ENCODE peak calls at places on chromosomes 4 and X, in eight cellular contexts. One of them, this sample, is unnamed.
A peak's percentile ranks its signal among the peaks of the same experiment; 100 is the strongest.

GRCh38 chr4:162497564-162498167 is 333.9 kb upstream of the FSTL5 start:
- DNase-seq in fibroblast of mammary gland: peak; percentile 51
- DNase-seq in right atrium auricular region: no peak
- DNase-seq in Panc1: no peak
- DNase-seq in tibial nerve: no peak
- DNase-seq in fibroblast of lung: peak; percentile 29
- DNase-seq in astrocyte of the spinal cord: peak; percentile 48
- DNase-seq in cardiac muscle cell: peak; percentile 77
- DNase-seq in this sample: peak; percentile 69

GRCh38 chr4:167831853-167832252 is 260.5 kb upstream of the ANXA10 start:
- DNase-seq in fibroblast of lung: no peak
- DNase-seq in astrocyte of the spinal cord: no peak
- DNase-seq in cardiac muscle cell: no peak
- DNase-seq in tibial nerve: no peak
- DNase-seq in right atrium auricular region: no peak
- DNase-seq in fibroblast of mammary gland: peak; percentile 10
- DNase-seq in Panc1: no peak
- DNase-seq in this sample: peak; percentile 7

GRCh38 chrX:155216940-155217450 is 735 bp downstream of the VBP1 start:
- DNase-seq in right atrium auricular region: no peak
- DNase-seq in tibial nerve: no peak
- DNase-seq in Panc1: no peak
- DNase-seq in cardiac muscle cell: peak; percentile 16
- DNase-seq in fibroblast of mammary gland: peak; percentile 11
- DNase-seq in astrocyte of the spinal cord: no peak
- DNase-seq in fibroblast of lung: no peak
- DNase-seq in this sample: peak; percentile 28

GRCh38 chr4:69321153-69321729 is 41.0 kb downstream of the UGT2B28 start:
- DNase-seq in fibroblast of mammary gland: no peak
- DNase-seq in right atrium auricular region: no peak
- DNase-seq in Panc1: no peak
- DNase-seq in tibial nerve: no peak
- DNase-seq in fibroblast of lung: no peak
- DNase-seq in astrocyte of the spinal cord: no peak
- DNase-seq in cardiac muscle cell: no peak
- DNase-seq in this sample: no peak

GRCh38 chrX:153909980-153910360 is 5.5 kb downstream of the AVPR2 start:
- DNase-seq in right atrium auricular region: no peak
- DNase-seq in astrocyte of the spinal cord: no peak
- DNase-seq in fibroblast of lung: no peak
- DNase-seq in fibroblast of mammary gland: no peak
- DNase-seq in tibial nerve: no peak
- DNase-seq in cardiac muscle cell: no peak
- DNase-seq in Panc1: no peak
- DNase-seq in this sample: no peak

GRCh38 chr4:95294291-95294690 is 254.5 kb downstream of the UNC5C start:
- DNase-seq in Panc1: no peak
- DNase-seq in fibroblast of lung: no peak
- DNase-seq in right atrium auricular region: no peak
- DNase-seq in fibroblast of mammary gland: no peak
- DNase-seq in cardiac muscle cell: no peak
- DNase-seq in astrocyte of the spinal cord: no peak
- DNase-seq in tibial nerve: no peak
- DNase-seq in this sample: no peak

GRCh38 chr4:75658881-75659280 is 14.3 kb downstream of the G3BP2 start:
- DNase-seq in right atrium auricular region: no peak
- DNase-seq in Panc1: no peak
- DNase-seq in cardiac muscle cell: no peak
- DNase-seq in astrocyte of the spinal cord: no peak
- DNase-seq in tibial nerve: no peak
- DNase-seq in fibroblast of lung: peak; percentile 66
- DNase-seq in fibroblast of mammary gland: peak; percentile 41
- DNase-seq in this sample: peak; percentile 60

GRCh38 chrX:118360429-118361125 is 14.7 kb downstream of the WDR44 start:
- DNase-seq in Panc1: no peak
- DNase-seq in astrocyte of the spinal cord: peak; percentile 37
- DNase-seq in fibroblast of lung: peak; percentile 65
- DNase-seq in tibial nerve: no peak
- DNase-seq in right atrium auricular region: no peak
- DNase-seq in fibroblast of mammary gland: no peak
- DNase-seq in cardiac muscle cell: no peak
- DNase-seq in this sample: peak; percentile 34

GRCh38 chrX:12947545-12948235 is 27.2 kb upstream of the TMSB4X start:
- DNase-seq in right atrium auricular region: no peak
- DNase-seq in astrocyte of the spinal cord: no peak
- DNase-seq in fibroblast of mammary gland: no peak
- DNase-seq in cardiac muscle cell: no peak
- DNase-seq in tibial nerve: no peak
- DNase-seq in Panc1: no peak
- DNase-seq in fibroblast of lung: no peak
- DNase-seq in this sample: no peak

GRCh38 chr4:126372634-126373033 is 1057.9 kb downstream of the FAT4 start:
- DNase-seq in fibroblast of mammary gland: no peak
- DNase-seq in astrocyte of the spinal cord: no peak
- DNase-seq in fibroblast of lung: no peak
- DNase-seq in Panc1: no peak
- DNase-seq in cardiac muscle cell: no peak
- DNase-seq in right atrium auricular region: no peak
- DNase-seq in tibial nerve: no peak
- DNase-seq in this sample: no peak

GRCh38 chrX:122914256-122914655 is 269.8 kb upstream of the GRIA3 start:
- DNase-seq in cardiac muscle cell: no peak
- DNase-seq in Panc1: no peak
- DNase-seq in astrocyte of the spinal cord: no peak
- DNase-seq in fibroblast of mammary gland: no peak
- DNase-seq in tibial nerve: no peak
- DNase-seq in right atrium auricular region: no peak
- DNase-seq in fibroblast of lung: no peak
- DNase-seq in this sample: no peak

GRCh38 chr4:54439831-54440243 is 210.7 kb downstream of the PDGFRA start:
- DNase-seq in fibroblast of lung: peak; percentile 58
- DNase-seq in fibroblast of mammary gland: peak; percentile 69
- DNase-seq in Panc1: no peak
- DNase-seq in right atrium auricular region: peak; percentile 68
- DNase-seq in tibial nerve: no peak
- DNase-seq in astrocyte of the spinal cord: peak; percentile 49
- DNase-seq in cardiac muscle cell: no peak
- DNase-seq in this sample: peak; percentile 87

DNA sequence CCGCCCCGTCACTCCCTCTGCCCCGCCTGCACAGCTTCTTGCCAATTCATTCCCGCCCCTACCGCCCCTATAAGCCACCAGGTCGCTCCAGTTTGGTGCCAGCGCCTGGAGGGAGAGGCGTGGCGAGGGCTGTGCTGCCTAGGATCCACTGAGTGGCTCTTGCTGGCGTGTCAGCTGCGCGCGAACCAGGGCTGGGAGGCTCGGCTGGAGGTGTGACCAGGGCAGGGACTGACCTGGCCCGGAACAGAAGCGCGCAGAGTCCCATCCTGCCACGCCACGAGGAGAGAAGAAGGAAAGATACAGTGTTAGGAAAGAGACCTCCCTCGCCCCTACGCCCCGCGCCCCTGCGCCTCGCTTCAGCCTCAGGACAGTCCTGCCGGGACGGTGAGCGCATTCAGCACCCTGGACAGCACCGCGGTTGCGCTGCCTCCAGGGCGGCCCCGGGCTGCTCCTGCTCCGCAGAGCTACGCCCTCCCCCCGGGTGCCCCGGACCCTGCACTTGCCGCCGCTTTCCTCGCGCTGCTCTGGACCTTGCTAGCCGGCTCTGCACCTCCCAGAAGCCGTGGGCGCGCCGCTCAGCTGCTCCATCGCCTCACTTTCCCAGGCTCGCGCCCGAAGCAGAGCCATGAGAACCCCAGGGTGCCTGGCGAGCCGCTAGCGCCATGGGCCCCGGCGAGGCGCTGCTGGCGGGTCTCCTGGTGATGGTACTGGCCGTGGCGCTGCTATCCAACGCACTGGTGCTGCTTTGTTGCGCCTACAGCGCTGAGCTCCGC is at the start of gene GPR78:
- DNase-seq in cardiac muscle cell: peak; percentile 93
- DNase-seq in fibroblast of lung: peak; percentile 60
- DNase-seq in Panc1: no peak
- DNase-seq in tibial nerve: no peak
- DNase-seq in astrocyte of the spinal cord: peak; percentile 39
- DNase-seq in fibroblast of mammary gland: peak; percentile 42
- DNase-seq in right atrium auricular region: no peak
- DNase-seq in this sample: peak; percentile 55
- H3K4me3 ChIP-seq in cardiac muscle cell: no peak within 1 kb of the TSS
- H3K4me3 ChIP-seq in fibroblast of lung: no peak within 1 kb of the TSS
- H3K4me3 ChIP-seq in Panc1: no peak within 1 kb of the TSS
- H3K4me3 ChIP-seq in tibial nerve: no peak within 1 kb of the TSS
- H3K4me3 ChIP-seq in astrocyte of the spinal cord: no peak within 1 kb of the TSS
- H3K4me3 ChIP-seq in fibroblast of mammary gland: no peak within 1 kb of the TSS
- H3K4me3 ChIP-seq in right atrium auricular region: no peak within 1 kb of the TSS
- H3K4me3 ChIP-seq in this sample: no peak within 1 kb of the TSS

GRCh38 chr4:14264437-14264836 is 636.9 kb upstream of the BOD1L1 start:
- DNase-seq in tibial nerve: no peak
- DNase-seq in right atrium auricular region: no peak
- DNase-seq in fibroblast of mammary gland: peak; percentile 35
- DNase-seq in astrocyte of the spinal cord: no peak
- DNase-seq in Panc1: no peak
- DNase-seq in cardiac muscle cell: no peak
- DNase-seq in fibroblast of lung: no peak
- DNase-seq in this sample: peak; percentile 19
- TF ChIP-seq CTCF in tibial nerve: no peak
- TF ChIP-seq CTCF in right atrium auricular region: no peak
- TF ChIP-seq CTCF in fibroblast of mammary gland: no peak
- TF ChIP-seq CTCF in astrocyte of the spinal cord: no peak
- TF ChIP-seq CTCF in Panc1: no peak
- TF ChIP-seq CTCF in cardiac muscle cell: no peak
- TF ChIP-seq CTCF in fibroblast of lung: no peak
- TF ChIP-seq CTCF in this sample: peak; percentile 11

GRCh38 chr4:2811830-2812599 is 19.1 kb downstream of the SH3BP2 start:
- DNase-seq in cardiac muscle cell: peak; percentile 50
- DNase-seq in tibial nerve: peak; percentile 46
- DNase-seq in astrocyte of the spinal cord: peak; percentile 68
- DNase-seq in right atrium auricular region: peak; percentile 81
- DNase-seq in fibroblast of lung: peak; percentile 45
- DNase-seq in fibroblast of mammary gland: peak; percentile 70
- DNase-seq in Panc1: no peak
- DNase-seq in this sample: peak; percentile 87

GRCh38 chr4:2813446-2814405 is 20.8 kb downstream of the SH3BP2 start:
- DNase-seq in fibroblast of lung: no peak
- DNase-seq in cardiac muscle cell: no peak
- DNase-seq in astrocyte of the spinal cord: no peak
- DNase-seq in Panc1: no peak
- DNase-seq in tibial nerve: no peak
- DNase-seq in right atrium auricular region: no peak
- DNase-seq in fibroblast of mammary gland: no peak
- DNase-seq in this sample: no peak

GRCh38 chr4:2812600-2812932 is 19.7 kb downstream of the SH3BP2 start:
- DNase-seq in fibroblast of lung: no peak
- DNase-seq in cardiac muscle cell: no peak
- DNase-seq in right atrium auricular region: no peak
- DNase-seq in Panc1: no peak
- DNase-seq in fibroblast of mammary gland: no peak
- DNase-seq in astrocyte of the spinal cord: no peak
- DNase-seq in tibial nerve: no peak
- DNase-seq in this sample: peak; percentile 54

GRCh38 chr4:2814627-2815026 is 21.7 kb downstream of the SH3BP2 start:
- DNase-seq in fibroblast of mammary gland: no peak
- DNase-seq in fibroblast of lung: no peak
- DNase-seq in cardiac muscle cell: no peak
- DNase-seq in right atrium auricular region: no peak
- DNase-seq in Panc1: no peak
- DNase-seq in astrocyte of the spinal cord: no peak
- DNase-seq in tibial nerve: no peak
- DNase-seq in this sample: no peak

GRCh38 chr4:2812985-2813384 is 20.1 kb downstream of the SH3BP2 start:
- DNase-seq in Panc1: no peak
- DNase-seq in astrocyte of the spinal cord: no peak
- DNase-seq in fibroblast of mammary gland: peak; percentile 13
- DNase-seq in tibial nerve: no peak
- DNase-seq in right atrium auricular region: no peak
- DNase-seq in cardiac muscle cell: no peak
- DNase-seq in fibroblast of lung: no peak
- DNase-seq in this sample: no peak
- H3K4me3 ChIP-seq in Panc1: no peak overlapping the region
- H3K4me3 ChIP-seq in astrocyte of the spinal cord: peak overlapping the region; percentile 10
- H3K4me3 ChIP-seq in fibroblast of mammary gland: peak overlapping the region; percentile 34
- H3K4me3 ChIP-seq in tibial nerve: peak overlapping the region; percentile 19
- H3K4me3 ChIP-seq in right atrium auricular region: peak overlapping the region; percentile 43
- H3K4me3 ChIP-seq in cardiac muscle cell: no peak overlapping the region
- H3K4me3 ChIP-seq in fibroblast of lung: no peak overlapping the region
- H3K4me3 ChIP-seq in this sample: peak overlapping the region; percentile 53

DNA sequence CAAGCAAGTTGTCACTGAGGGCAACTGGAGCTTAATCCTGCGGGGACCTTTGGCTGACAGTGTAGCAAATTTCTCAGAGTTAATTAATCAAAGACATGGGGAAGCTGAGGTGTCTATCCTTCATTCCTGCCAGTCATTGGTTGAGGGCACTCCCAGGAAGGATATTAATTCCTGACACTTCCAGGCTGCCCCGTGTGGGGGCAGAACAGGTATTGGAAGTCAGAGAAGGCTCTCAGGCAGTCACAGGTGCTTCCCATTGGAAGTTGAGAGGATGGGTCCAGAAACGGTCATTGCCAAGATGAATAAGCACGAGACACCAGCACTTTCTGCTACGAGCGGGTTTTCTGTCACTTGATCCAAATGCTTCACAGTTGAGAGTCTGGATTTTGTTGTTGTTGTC is 29.1 kb upstream of the CD38 start:
- DNase-seq in Panc1: no peak
- DNase-seq in right atrium auricular region: no peak
- DNase-seq in tibial nerve: no peak
- DNase-seq in astrocyte of the spinal cord: no peak
- DNase-seq in fibroblast of lung: no peak
- DNase-seq in cardiac muscle cell: no peak
- DNase-seq in fibroblast of mammary gland: no peak
- DNase-seq in this sample: no peak
- TF ChIP-seq CTCF in Panc1: no peak
- TF ChIP-seq CTCF in right atrium auricular region: no peak
- TF ChIP-seq CTCF in tibial nerve: no peak
- TF ChIP-seq CTCF in astrocyte of the spinal cord: no peak
- TF ChIP-seq CTCF in fibroblast of lung: no peak
- TF ChIP-seq CTCF in cardiac muscle cell: no peak
- TF ChIP-seq CTCF in fibroblast of mammary gland: no peak
- TF ChIP-seq CTCF in this sample: no peak

GRCh38 chr4:153428816-153429592 is 37.2 kb upstream of the TMEM131L start:
- DNase-seq in tibial nerve: no peak
- DNase-seq in astrocyte of the spinal cord: no peak
- DNase-seq in right atrium auricular region: no peak
- DNase-seq in fibroblast of mammary gland: no peak
- DNase-seq in fibroblast of lung: peak; percentile 27
- DNase-seq in cardiac muscle cell: no peak
- DNase-seq in Panc1: no peak
- DNase-seq in this sample: no peak
- H3K4me3 ChIP-seq in tibial nerve: no peak overlapping the region
- H3K4me3 ChIP-seq in astrocyte of the spinal cord: no peak overlapping the region
- H3K4me3 ChIP-seq in right atrium auricular region: no peak overlapping the region
- H3K4me3 ChIP-seq in fibroblast of mammary gland: no peak overlapping the region
- H3K4me3 ChIP-seq in fibroblast of lung: no peak overlapping the region
- H3K4me3 ChIP-seq in cardiac muscle cell: no peak overlapping the region
- H3K4me3 ChIP-seq in Panc1: no peak overlapping the region
- H3K4me3 ChIP-seq in this sample: no peak overlapping the region

DNA sequence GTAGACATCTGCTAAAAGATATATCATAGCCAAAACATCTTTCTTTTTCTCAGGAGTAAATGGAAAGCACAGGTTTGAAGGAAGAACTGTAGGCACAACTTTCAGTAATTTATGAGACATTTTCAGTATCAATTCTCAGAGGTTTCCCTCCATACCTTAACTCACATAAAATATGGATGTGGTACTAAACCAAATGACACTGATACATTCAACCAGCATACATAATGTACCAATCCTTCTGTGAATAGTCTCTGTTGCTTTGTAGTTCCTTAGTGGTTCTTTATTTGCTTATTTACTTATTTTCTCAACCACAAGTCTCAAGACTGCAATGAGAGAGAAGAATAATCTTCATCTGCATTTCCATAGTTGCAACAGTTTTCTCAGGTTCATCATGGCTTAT is 96.1 kb downstream of the ARHGAP24 start:
- DNase-seq in fibroblast of mammary gland: no peak
- DNase-seq in cardiac muscle cell: no peak
- DNase-seq in fibroblast of lung: no peak
- DNase-seq in tibial nerve: no peak
- DNase-seq in Panc1: no peak
- DNase-seq in astrocyte of the spinal cord: no peak
- DNase-seq in right atrium auricular region: no peak
- DNase-seq in this sample: no peak
- TF ChIP-seq CTCF in fibroblast of mammary gland: no peak
- TF ChIP-seq CTCF in cardiac muscle cell: no peak
- TF ChIP-seq CTCF in fibroblast of lung: no peak
- TF ChIP-seq CTCF in tibial nerve: no peak
- TF ChIP-seq CTCF in Panc1: no peak
- TF ChIP-seq CTCF in astrocyte of the spinal cord: no peak
- TF ChIP-seq CTCF in right atrium auricular region: no peak
- TF ChIP-seq CTCF in this sample: no peak

This sample was measured in choroid plexus epithelial cell.